ENCODE peak calls at places on chromosome 17, in four cellular contexts. L is HFFc6; R is CD8-positive, alpha-beta T cell; J is brain microvascular endothelial cell. X is an unnamed sample.
A peak's percentile ranks its signal among the peaks of the same experiment; 100 is the strongest.

GRCh38 chr17:732788-733720 is 658 bp downstream of the TLCD3A start:
- DNase-seq in L (peak; percentile 30), R (no peak), J (peak; percentile 12), X (no peak)

GRCh38 chr17:9237661-9238301 is 216.5 kb downstream of the NTN1 start:
- DNase-seq in L (no peak), J (no peak), R (no peak), X (no peak)

GRCh38 chr17:6679241-6679640 is 27.7 kb downstream of the C17orf100 start:
- DNase-seq in R (no peak), L (no peak), J (no peak), X (no peak)

GRCh38 chr17:14805348-14805747 is 459.8 kb downstream of the PMP22 start:
- DNase-seq in J (no peak), L (no peak), R (no peak), X (no peak)

GRCh38 chr17:43860077-43860725 is 13.2 kb downstream of the CD300LG start:
- DNase-seq in J (no peak), L (no peak), R (no peak), X (no peak)

GRCh38 chr17:10875984-10876555 is 38.2 kb upstream of the PIRT start:
- DNase-seq in J (peak; percentile 17), L (peak; percentile 6), R (no peak), X (no peak)

GRCh38 chr17:9232591-9233270 is 211.4 kb downstream of the NTN1 start:
- DNase-seq in L (no peak), R (no peak), J (no peak), X (no peak)

GRCh38 chr17:50257574-50258224 is 16.6 kb upstream of the TMEM92 start:
- DNase-seq in L (no peak), J (no peak), R (no peak), X (no peak)

GRCh38 chr17:77404812-77405581 is 264.2 kb downstream of the SEC14L1 start:
- DNase-seq in J (peak; percentile 74), L (peak; percentile 73), R (peak; percentile 62), X (no peak)

GRCh38 chr17:60311936-60312335 is 80.0 kb downstream of the USP32 start:
- DNase-seq in J (peak; percentile 15), R (no peak), L (no peak), X (peak; percentile 32)

GRCh38 chr17:20997711-20998570 is 44.9 kb downstream of the USP22 start:
- DNase-seq in R (no peak), J (no peak), L (no peak), X (no peak)

GRCh38 chr17:47733047-47733413 is at the start of gene TBX21:
- DNase-seq in R (peak; percentile 84), J (no peak), L (no peak), X (no peak)

GRCh38 chr17:79926308-79927135 is 87.3 kb upstream of the CBX4 start:
- DNase-seq in J (no peak), R (no peak), L (no peak), X (no peak)

GRCh38 chr17:59406808-59407381 is 75.4 kb downstream of the YPEL2 start:
- DNase-seq in J (peak; percentile 73), L (peak; percentile 64), R (no peak), X (no peak)

GRCh38 chr17:13777003-13777402 is 175.3 kb upstream of the HS3ST3A1 start:
- DNase-seq in R (no peak), J (no peak), L (no peak), X (no peak)

GRCh38 chr17:31726980-31727427 is 132.0 kb downstream of the COPRS start:
- DNase-seq in L (peak; percentile 43), J (no peak), R (no peak), X (no peak)

GRCh38 chr17:66533572-66533971 is 231.2 kb downstream of the PRKCA start:
- DNase-seq in R (no peak), L (no peak), J (peak; percentile 63), X (peak; percentile 59)

GRCh38 chr17:18281815-18282214 is 21.4 kb downstream of the MIEF2 start:
- DNase-seq in R (no peak), J (no peak), L (no peak), X (no peak)

GRCh38 chr17:80512233-80512632 is 32.4 kb upstream of the RPTOR start:
- DNase-seq in J (peak; percentile 90), R (no peak), L (peak; percentile 78), X (peak; percentile 23)

GRCh38 chr17:49035470-49036269 is 38.5 kb downstream of the IGF2BP1 start:
- DNase-seq in L (no peak), R (no peak), J (peak; percentile 46), X (no peak)

GRCh38 chr17:40175928-40176327 is 1.3 kb upstream of the RAPGEFL1 start:
- DNase-seq in J (no peak), R (no peak), L (no peak), X (no peak)

GRCh38 chr17:27413295-27413694 is 43.0 kb upstream of the KSR1 start:
- DNase-seq in R (no peak), L (no peak), J (no peak), X (no peak)

GRCh38 chr17:43734376-43734775 is 24.2 kb downstream of the SOST start:
- DNase-seq in L (peak; percentile 27), J (peak; percentile 43), R (no peak), X (peak; percentile 91)

GRCh38 chr17:12790806-12791148 is 1.5 kb downstream of the ARHGAP44 start:
- DNase-seq in J (no peak), L (no peak), R (no peak), X (no peak)

GRCh38 chr17:72465191-72466024 is 344.6 kb downstream of the SOX9 start:
- DNase-seq in L (peak; percentile 98), J (peak; percentile 94), R (no peak), X (no peak)

GRCh38 chr17:8359769-8360168 is 16.7 kb downstream of the KRABD2 start:
- DNase-seq in L (peak; percentile 69), R (no peak), J (peak; percentile 84), X (no peak)

GRCh38 chr17:2841606-2842005 is 45.4 kb downstream of the RAP1GAP2 start:
- DNase-seq in L (no peak), R (no peak), J (peak; percentile 35), X (no peak)

GRCh38 chr17:2847601-2848255 is 51.5 kb downstream of the RAP1GAP2 start:
- DNase-seq in R (no peak), L (no peak), J (no peak), X (no peak)

GRCh38 chr17:2842464-2842863 is 46.2 kb downstream of the RAP1GAP2 start:
- DNase-seq in L (no peak), R (no peak), J (no peak), X (no peak)

GRCh38 chr17:2849327-2849670 is 53.1 kb downstream of the RAP1GAP2 start:
- DNase-seq in J (no peak), R (no peak), L (no peak), X (no peak)

DNA sequence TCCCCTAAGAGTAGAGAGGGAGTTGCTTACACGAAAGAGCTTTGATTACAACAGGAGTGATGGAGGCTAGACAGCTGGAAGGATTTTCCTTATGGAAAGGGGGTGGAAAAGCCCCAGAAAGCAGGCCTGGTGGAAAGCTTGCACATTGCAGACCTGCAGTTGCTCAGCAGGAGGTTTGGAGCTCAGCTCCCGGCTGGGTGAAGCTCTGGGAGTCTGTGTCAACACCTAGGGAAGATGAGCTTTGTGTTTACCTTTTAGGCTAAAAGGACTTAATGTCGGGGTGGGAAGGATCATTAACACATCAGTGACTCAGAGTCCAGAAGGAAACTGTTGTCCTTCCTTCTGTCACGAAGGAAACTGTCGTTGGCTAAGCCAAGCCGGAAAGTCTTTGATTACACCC is 48.1 kb downstream of the RAP1GAP2 start:
- DNase-seq in L (no peak), R (no peak), J (no peak), X (no peak)
- TF ChIP-seq CTCF in L (peak; percentile 16), R (no peak), J (peak; percentile 38), X (no peak)

GRCh38 chr17:57987582-57988300 is at the start of gene VEZF1:
- DNase-seq in J (peak; percentile 43), L (peak; percentile 41), R (peak; percentile 53), X (no peak)

GRCh38 chr17:57990037-57990436 is 2.0 kb upstream of the VEZF1 start:
- DNase-seq in R (no peak), L (no peak), J (no peak), X (no peak)

GRCh38 chr17:57988301-57989010 is 402 bp upstream of the VEZF1 start:
- DNase-seq in R (no peak), L (peak; percentile 50), J (peak; percentile 28), X (no peak)

GRCh38 chr17:57986841-57987581 is 1.0 kb downstream of the VEZF1 start:
- DNase-seq in J (peak; percentile 65), L (peak; percentile 59), R (no peak), X (peak; percentile 64)

DNA sequence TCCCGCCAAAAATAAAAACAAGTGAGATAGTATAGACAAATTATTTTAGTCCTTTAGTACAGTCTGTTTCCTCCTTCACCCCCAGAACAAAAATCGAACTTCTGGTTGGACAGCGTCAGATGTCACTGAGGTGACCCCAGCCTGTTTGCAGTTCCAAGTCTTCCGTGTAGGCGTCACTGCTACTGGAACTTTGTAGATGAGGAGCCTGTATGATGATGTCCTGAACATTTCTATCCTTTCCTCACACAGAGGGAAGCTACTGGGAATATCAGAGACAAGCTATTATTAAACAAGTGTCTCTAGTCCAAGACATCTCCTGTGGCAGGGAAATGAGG is 924 bp upstream of the VEZF1 start:
- DNase-seq in J (peak; percentile 24), L (peak; percentile 55), R (no peak), X (no peak)
- TF ChIP-seq CTCF in J (no peak), L (peak; percentile 39), R (no peak), X (peak; percentile 4)

GRCh38 chr17:68131456-68131855 is 95.9 kb downstream of the KPNA2 start:
- DNase-seq in J (no peak), L (no peak), R (no peak), X (no peak)

GRCh38 chr17:68134046-68134637 is 98.6 kb downstream of the KPNA2 start:
- DNase-seq in J (no peak), R (no peak), L (no peak), X (no peak)

GRCh38 chr17:68135141-68135887 is 99.8 kb downstream of the KPNA2 start:
- DNase-seq in J (no peak), L (no peak), R (no peak), X (no peak)

GRCh38 chr17:68134731-68135130 is 99.2 kb downstream of the KPNA2 start:
- DNase-seq in R (no peak), L (no peak), J (no peak), X (no peak)

GRCh38 chr17:68133370-68134045 is 98.0 kb downstream of the KPNA2 start:
- DNase-seq in L (no peak), R (no peak), J (no peak), X (no peak)
- TF ChIP-seq CTCF in L (no peak), R (no peak), J (no peak), X (no peak)

GRCh38 chr17:45784583-45785372 is 658 bp downstream of the CRHR1 start:
- DNase-seq in R (no peak), L (no peak), J (no peak), X (no peak)
- TF ChIP-seq CTCF in R (no peak), L (no peak), J (no peak), X (no peak)

X was measured in astrocyte of the cerebellum.